ENCODE peak calls at places on chromosomes 7 and 10, in four cellular contexts. U, W, A and B are unnamed samples.

GRCh38 chr7:43868681-43869017 is 668 bp downstream of the MRPS24 start:
- DNase-seq in A (no peak), U (no peak), W (no peak), B (no peak)

GRCh38 chr7:3106353-3106752 is 62.7 kb upstream of the CARD11 start:
- DNase-seq in U (no peak), W (peak), A (no peak), B (no peak)

GRCh38 chr7:130918129-130919052 is 184.4 kb upstream of the KLF14 start:
- DNase-seq in A (no peak), U (no peak), W (no peak), B (no peak)

GRCh38 chr10:43225787-43226153 is 41.1 kb downstream of the RASGEF1A start:
- DNase-seq in U (no peak), A (no peak), W (peak), B (no peak)

GRCh38 chr7:84025332-84025927 is 169.2 kb downstream of the SEMA3A start:
- DNase-seq in W (no peak), A (no peak), U (no peak), B (no peak)

GRCh38 chr7:124764071-124764846 is 1.3 kb downstream of the GPR37 start:
- DNase-seq in W (peak), A (no peak), U (no peak), B (no peak)

GRCh38 chr7:19698331-19698730 is 10.5 kb downstream of the POLR1F start:
- DNase-seq in A (no peak), W (no peak), U (no peak), B (no peak)

GRCh38 chr7:45092100-45092930 is 3.5 kb upstream of the NACAD start:
- DNase-seq in W (no peak), A (no peak), U (no peak), B (no peak)

GRCh38 chr10:14282271-14282670 is 48.5 kb downstream of the FRMD4A start:
- DNase-seq in U (no peak), A (no peak), W (no peak), B (no peak)

GRCh38 chr7:67724435-67724834 is 727.8 kb downstream of the TYW1 start:
- DNase-seq in U (no peak), A (no peak), W (no peak), B (no peak)

GRCh38 chr7:64686493-64687184 is 20.7 kb downstream of the ZNF107 start:
- DNase-seq in A (no peak), U (no peak), W (no peak), B (no peak)

GRCh38 chr10:118978316-118978997 is 51.1 kb upstream of the NANOS1 start:
- DNase-seq in A (no peak), U (no peak), W (no peak), B (no peak)

GRCh38 chr7:28383949-28384348 is 28.4 kb upstream of the CREB5 start:
- DNase-seq in U (no peak), A (no peak), W (no peak), B (no peak)

GRCh38 chr7:55254242-55254595 is 110.9 kb upstream of the LANCL2 start:
- DNase-seq in U (no peak), W (no peak), A (no peak), B (no peak)

GRCh38 chr7:99141756-99142726 is 1.9 kb downstream of the SMURF1 start:
- DNase-seq in W (peak), A (peak), U (no peak), B (no peak)

GRCh38 chr10:110226926-110227641 is 19.7 kb downstream of the MXI1 start:
- DNase-seq in W (peak), U (peak), A (peak), B (no peak)

GRCh38 chr7:101017099-101017777 is 2.6 kb upstream of the MUC17 start:
- DNase-seq in W (peak), A (peak), U (peak), B (no peak)

GRCh38 chr10:20105236-20105635 is 289.0 kb downstream of the PLXDC2 start:
- DNase-seq in A (no peak), W (no peak), U (no peak), B (no peak)

GRCh38 chr10:80530251-80530650 is 7.5 kb upstream of the SH2D4B start:
- DNase-seq in U (no peak), A (no peak), W (peak), B (no peak)

GRCh38 chr7:111380945-111381344 is 181.3 kb downstream of the IMMP2L start:
- DNase-seq in U (no peak), A (no peak), W (no peak), B (no peak)

GRCh38 chr7:92798517-92799249 is 37.7 kb downstream of the CDK6 start:
- DNase-seq in U (no peak), W (no peak), A (no peak), B (no peak)